ENCODE peak calls at places on chromosomes 5 and 9, in ten cellular contexts. X is AG04449, S is anterior cingulate cortex, B is SJCRH30, F is GM20000, I is posterior cingulate gyrus, T is ureter, D is mucosa of gallbladder, U is HuH-7, V is T-helper 9 cell. W is an unnamed sample.

GRCh38 chr9:73133921-73134407 is 17.7 kb upstream of the ANXA1 start:
- DNase-seq in X (no peak), S (no peak), B (no peak), F (peak; percentile 6), I (no peak), T (no peak), D (peak; percentile 45), U (peak; percentile 8), V (no peak), W (no peak)

GRCh38 chr9:88980732-88981336 is 10.4 kb upstream of the S1PR3 start:
- DNase-seq in X (peak; percentile 59), S (no peak), B (no peak), F (no peak), I (no peak), T (no peak), D (no peak), U (no peak), V (no peak), W (no peak)

GRCh38 chr5:40046792-40047191 is 622.0 kb upstream of the DAB2 start:
- DNase-seq in X (no peak), S (no peak), B (no peak), F (no peak), I (no peak), T (no peak), D (no peak), U (no peak), V (no peak), W (no peak)

GRCh38 chr5:173457482-173457881 is 129.3 kb upstream of the STC2 start:
- DNase-seq in X (no peak), S (no peak), B (peak; percentile 98), F (no peak), I (no peak), T (no peak), D (no peak), U (no peak), V (no peak), W (no peak)

GRCh38 chr9:19186240-19186639 is 44.3 kb upstream of the DENND4C start:
- DNase-seq in X (no peak), S (no peak), B (no peak), F (no peak), I (no peak), T (no peak), D (no peak), U (no peak), V (no peak), W (no peak)

GRCh38 chr5:16866220-16866619 is 69.9 kb downstream of the MYO10 start:
- DNase-seq in X (no peak), S (no peak), B (no peak), F (no peak), I (no peak), T (no peak), D (no peak), U (no peak), V (no peak), W (no peak)

GRCh38 chr5:32833127-32833526 is 122.0 kb downstream of the NPR3 start:
- DNase-seq in X (no peak), S (no peak), B (no peak), F (no peak), I (no peak), T (no peak), D (peak; percentile 53), U (no peak), V (no peak), W (no peak)

GRCh38 chr9:112239284-112239683 is 64.2 kb upstream of the SUSD1 start:
- DNase-seq in X (no peak), S (no peak), B (no peak), F (no peak), I (no peak), T (no peak), D (no peak), U (no peak), V (no peak), W (no peak)

GRCh38 chr9:96450613-96451544 is 910 bp downstream of the HABP4 start:
- DNase-seq in X (no peak), S (peak; percentile 28), B (peak; percentile 46), F (peak; percentile 44), I (peak; percentile 26), T (peak; percentile 48), D (peak; percentile 24), U (peak; percentile 59), V (peak; percentile 34), W (peak; percentile 40)

GRCh38 chr9:18452276-18452675 is 21.7 kb upstream of the ADAMTSL1 start:
- DNase-seq in X (no peak), S (no peak), B (no peak), F (no peak), I (no peak), T (no peak), D (no peak), U (no peak), V (no peak), W (no peak)

GRCh38 chr5:73483676-73484075 is 14.6 kb upstream of the BTF3 start:
- DNase-seq in X (no peak), S (no peak), B (no peak), F (no peak), I (no peak), T (no peak), D (no peak), U (no peak), V (no peak), W (no peak)

GRCh38 chr9:108163321-108164005 is 673.9 kb upstream of the KLF4 start:
- DNase-seq in X (no peak), S (no peak), B (no peak), F (no peak), I (no peak), T (no peak), D (no peak), U (no peak), V (no peak), W (no peak)

GRCh38 chr9:133425049-133425632 is 3.0 kb downstream of the ADAMTS13 start:
- DNase-seq in X (no peak), S (no peak), B (no peak), F (no peak), I (no peak), T (no peak), D (no peak), U (no peak), V (no peak), W (no peak)

GRCh38 chr5:115494570-115495289 is 49.8 kb downstream of the FEM1C start:
- DNase-seq in X (no peak), S (no peak), B (no peak), F (no peak), I (no peak), T (no peak), D (no peak), U (no peak), V (no peak), W (peak; percentile 7)

GRCh38 chr5:124596595-124597388 is 149.6 kb downstream of the ZNF608 start:
- DNase-seq in X (peak; percentile 87), S (no peak), B (peak; percentile 45), F (no peak), I (no peak), T (no peak), D (peak; percentile 36), U (peak; percentile 20), V (no peak), W (no peak)

GRCh38 chr9:114056527-114056926 is 21.6 kb downstream of the AMBP start:
- DNase-seq in X (no peak), S (no peak), B (no peak), F (no peak), I (no peak), T (no peak), D (no peak), U (no peak), V (no peak), W (no peak)

GRCh38 chr5:65874241-65874640 is 52.1 kb upstream of the ERBIN start:
- DNase-seq in X (no peak), S (no peak), B (no peak), F (no peak), I (no peak), T (no peak), D (no peak), U (no peak), V (no peak), W (no peak)

GRCh38 chr5:14440598-14441401 is 140.8 kb upstream of the OTULINL start:
- DNase-seq in X (peak; percentile 82), S (peak; percentile 59), B (peak; percentile 82), F (no peak), I (peak; percentile 75), T (peak; percentile 70), D (peak; percentile 71), U (no peak), V (no peak), W (peak; percentile 64)

GRCh38 chr9:81264516-81264915 is 424.8 kb downstream of the TLE1 start:
- DNase-seq in X (no peak), S (no peak), B (peak; percentile 90), F (no peak), I (no peak), T (no peak), D (no peak), U (no peak), V (no peak), W (no peak)

GRCh38 chr5:124649548-124650501 is 96.6 kb downstream of the ZNF608 start:
- DNase-seq in X (peak; percentile 84), S (peak; percentile 18), B (peak; percentile 80), F (peak; percentile 87), I (no peak), T (peak; percentile 75), D (peak; percentile 84), U (no peak), V (peak; percentile 14), W (no peak)

GRCh38 chr9:79976501-79977444 is 405.0 kb downstream of the TLE4 start:
- DNase-seq in X (no peak), S (no peak), B (peak; percentile 74), F (no peak), I (no peak), T (no peak), D (no peak), U (no peak), V (no peak), W (no peak)

GRCh38 chr9:116815828-116816227 is 128.7 kb downstream of the TRIM32 start:
- DNase-seq in X (no peak), S (no peak), B (no peak), F (no peak), I (no peak), T (no peak), D (no peak), U (no peak), V (no peak), W (no peak)

GRCh38 chr9:14395300-14396082 is 81.5 kb upstream of the NFIB start:
- DNase-seq in X (no peak), S (peak; percentile 79), B (peak; percentile 98), F (no peak), I (peak; percentile 85), T (no peak), D (no peak), U (no peak), V (no peak), W (peak; percentile 29)

GRCh38 chr5:122183098-122183794 is 53.9 kb downstream of the ZNF474 start:
- DNase-seq in X (no peak), S (peak; percentile 23), B (no peak), F (no peak), I (peak; percentile 44), T (peak; percentile 68), D (no peak), U (no peak), V (no peak), W (no peak)

GRCh38 chr5:963673-964531 is 44.7 kb upstream of the NKD2 start:
- DNase-seq in X (peak; percentile 3), S (no peak), B (peak; percentile 69), F (peak; percentile 66), I (no peak), T (no peak), D (peak; percentile 44), U (no peak), V (peak; percentile 10), W (no peak)

W was measured in hypothalamus.